ENCODE peak calls at places on chromosomes 13 and 19, in four cellular contexts. Z, K, M and A are unnamed samples.

GRCh38 chr13:60933638-60934037 is 482.0 kb downstream of the PCDH20 start:
- DNase-seq in Z (no peak), K (no peak), M (no peak), A (no peak)

GRCh38 chr13:49214917-49215376 is 5.2 kb upstream of the MLNR start:
- DNase-seq in M (no peak), Z (no peak), K (no peak), A (no peak)

GRCh38 chr13:110036060-110036459 is 249.7 kb upstream of the IRS2 start:
- DNase-seq in Z (no peak), M (no peak), K (no peak), A (no peak)

GRCh38 chr13:28584873-28585317 is 74.0 kb upstream of the POMP start:
- DNase-seq in Z (no peak), K (no peak), M (no peak), A (no peak)

GRCh38 chr19:38711726-38712153 is 32.5 kb downstream of the CAPN12 start:
- DNase-seq in K (no peak), Z (no peak), M (no peak), A (no peak)

GRCh38 chr13:50353651-50354415 is 338.6 kb downstream of the KCNRG start:
- DNase-seq in K (no peak), Z (no peak), M (no peak), A (no peak)

GRCh38 chr19:54464044-54464623 is 556 bp upstream of the LENG9 start:
- DNase-seq in M (peak), Z (peak), K (no peak), A (peak)

GRCh38 chr13:35475131-35475959 is 1.1 kb downstream of the MAB21L1 start:
- DNase-seq in M (peak), Z (no peak), K (no peak), A (no peak)

GRCh38 chr19:14517840-14518505 is at the start of gene DNAJB1:
- DNase-seq in M (peak), K (no peak), Z (peak), A (peak)

GRCh38 chr13:31824705-31825512 is 85.6 kb downstream of the RXFP2 start:
- DNase-seq in M (no peak), K (no peak), Z (no peak), A (no peak)

GRCh38 chr13:98919566-98919965 is 58.3 kb downstream of the DOCK9 start:
- DNase-seq in Z (no peak), K (no peak), M (no peak), A (no peak)

GRCh38 chr13:80339841-80340642 is 884 bp downstream of the SPRY2 start:
- DNase-seq in K (no peak), M (peak), Z (peak), A (peak)

GRCh38 chr19:43997631-43998290 is 5.0 kb upstream of the ZNF230 start:
- DNase-seq in Z (no peak), K (no peak), M (no peak), A (no peak)

GRCh38 chr13:49240017-49240416 is 7.7 kb upstream of the CDADC1 start:
- DNase-seq in M (peak), K (no peak), Z (no peak), A (no peak)

GRCh38 chr19:21604351-21604926 is 99.0 kb downstream of the ZNF429 start:
- DNase-seq in M (peak), K (no peak), Z (no peak), A (no peak)

GRCh38 chr13:99301056-99301838 is 6.0 kb downstream of the GPR183 start:
- DNase-seq in K (no peak), Z (no peak), M (no peak), A (no peak)

GRCh38 chr19:19026299-19026971 is 6.9 kb downstream of the SUGP2 start:
- DNase-seq in K (no peak), M (peak), Z (no peak), A (no peak)
- TF ChIP-seq CTCF in K (no peak), M (no peak), Z (no peak), A (no peak)

DNA sequence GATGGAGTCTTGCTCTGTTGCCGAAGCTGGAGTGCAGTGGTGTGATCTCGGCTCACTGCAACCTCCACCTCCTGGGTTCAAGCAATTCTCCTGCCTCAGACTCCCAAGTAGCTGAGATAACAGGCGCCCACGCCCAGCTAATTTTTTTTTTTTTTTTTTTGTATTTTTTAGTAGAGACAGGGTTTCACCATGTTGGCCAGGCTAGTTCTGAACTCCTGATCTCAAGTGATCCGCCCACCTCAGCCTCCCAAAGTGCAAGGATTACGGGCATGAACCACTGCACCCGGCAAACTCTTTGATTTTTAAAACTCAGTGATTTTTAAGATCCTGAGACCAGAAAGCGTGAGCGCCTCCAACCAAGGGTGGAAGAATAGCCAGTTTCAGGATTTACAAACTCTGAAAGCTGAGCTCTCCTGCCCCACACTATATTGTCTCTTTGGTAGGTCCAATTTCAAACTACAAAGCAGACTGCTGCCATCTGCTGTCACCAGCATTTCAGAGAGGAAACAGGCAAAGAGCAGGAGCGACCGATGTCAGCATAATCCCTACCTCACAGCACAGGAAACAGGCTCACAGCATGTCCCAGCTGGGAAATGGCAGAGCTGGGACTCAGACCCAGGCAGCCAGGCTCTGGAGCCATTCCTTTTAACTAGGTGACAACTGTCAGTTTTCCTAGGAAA is 9.2 kb downstream of the NOSIP start:
- DNase-seq in M (peak), K (no peak), Z (no peak), A (no peak)
- TF ChIP-seq CTCF in M (no peak), K (no peak), Z (no peak), A (no peak)

DNA sequence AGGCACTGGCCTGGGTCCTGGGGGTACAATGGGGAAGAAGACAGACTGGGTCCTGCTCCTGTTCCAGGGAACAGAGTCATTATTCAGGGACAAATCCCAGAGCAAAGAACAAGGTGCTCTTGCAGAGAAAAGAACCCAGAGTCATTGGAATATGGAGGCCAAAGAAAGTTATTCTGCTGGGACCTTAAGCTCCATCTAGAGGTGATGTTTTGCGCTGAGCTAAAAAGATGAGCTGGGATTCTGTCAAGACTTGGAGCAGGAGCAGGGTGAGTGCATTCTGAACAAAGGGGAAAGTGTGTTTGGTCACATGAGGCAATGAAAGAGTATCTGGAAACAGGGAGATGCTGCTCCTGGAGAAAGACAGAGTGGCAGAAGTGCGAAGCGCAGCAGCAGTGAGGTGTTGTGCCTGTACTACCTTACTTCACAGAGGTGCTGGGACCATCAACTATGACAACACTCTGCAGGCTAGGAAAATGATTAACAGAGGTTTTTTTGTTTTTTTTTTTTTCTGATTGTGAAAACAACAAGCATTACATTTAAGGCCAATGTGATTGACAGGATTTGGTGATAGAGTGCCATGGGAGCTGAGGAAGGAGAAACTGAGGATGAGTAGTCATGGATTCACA is 95.3 kb upstream of the TNFSF11 start:
- DNase-seq in K (no peak), M (peak), Z (no peak), A (no peak)
- TF ChIP-seq CTCF in K (no peak), M (peak), Z (no peak), A (peak)

DNA sequence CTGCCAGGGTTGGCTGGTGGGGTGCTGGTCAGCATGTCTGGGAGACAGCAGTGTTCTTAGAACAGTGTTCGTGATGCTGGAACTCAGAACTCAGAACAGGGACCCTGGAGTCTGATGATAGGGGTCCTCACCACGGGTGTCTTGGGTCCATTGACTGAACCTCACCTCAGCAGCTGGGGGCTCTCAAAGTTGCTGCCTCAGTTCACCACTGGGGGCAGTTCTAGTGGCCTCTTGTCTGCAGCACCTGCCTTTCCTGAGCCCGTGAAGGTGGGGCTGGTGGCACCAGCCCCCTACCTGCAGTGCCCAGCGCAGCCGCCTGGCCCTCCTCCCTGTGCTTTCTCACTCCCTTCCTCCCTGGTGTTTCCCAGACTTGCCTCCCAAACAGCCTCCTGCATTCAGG is 28.5 kb downstream of the SAFB start:
- DNase-seq in Z (no peak), K (no peak), M (no peak), A (no peak)
- TF ChIP-seq CTCF in Z (no peak), K (no peak), M (no peak), A (no peak)

GRCh38 chr13:72435251-72435650 is 292.2 kb downstream of the MZT1 start:
- DNase-seq in K (no peak), Z (no peak), M (no peak), A (no peak)

GRCh38 chr13:72430923-72431322 is 296.5 kb downstream of the MZT1 start:
- DNase-seq in Z (no peak), K (no peak), M (no peak), A (no peak)

GRCh38 chr13:72437458-72437857 is 290.0 kb downstream of the MZT1 start:
- DNase-seq in M (no peak), Z (no peak), K (no peak), A (no peak)

GRCh38 chr13:72431981-72432617 is 295.3 kb downstream of the MZT1 start:
- DNase-seq in K (no peak), M (no peak), Z (no peak), A (no peak)
- TF ChIP-seq CTCF in K (no peak), M (no peak), Z (no peak), A (no peak)

DNA sequence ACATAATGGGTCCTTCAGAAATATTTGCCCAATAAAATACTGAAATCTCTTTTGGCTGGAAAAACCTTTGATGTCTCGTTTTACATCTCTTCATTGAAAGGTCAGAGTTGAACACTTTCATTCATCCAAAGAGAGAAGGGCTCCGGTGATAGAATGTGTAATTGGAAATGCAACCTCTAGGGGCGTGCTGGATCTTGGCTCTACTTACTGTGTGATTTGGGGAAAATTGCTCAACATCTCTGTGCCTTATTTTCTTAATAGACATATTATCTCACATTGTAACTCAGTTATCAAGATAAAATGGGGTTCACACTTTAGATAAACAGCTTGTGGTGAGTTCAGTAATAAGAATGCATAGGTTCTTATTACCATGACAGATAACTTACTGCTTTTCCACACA is 1444.1 kb downstream of the SLITRK5 start:
- DNase-seq in Z (no peak), M (no peak), K (no peak), A (no peak)
- TF ChIP-seq CTCF in Z (no peak), M (no peak), K (no peak), A (peak)